ENCODE peak calls at places on chromosomes 5 and 9, in eight cellular contexts. R, P, J, C, O, Y, M and L are unnamed samples.

GRCh38 chr5:125064610-125065009 is 318.2 kb upstream of the ZNF608 start:
- DNase-seq in R (no peak), P (no peak), J (no peak), C (no peak), O (no peak), Y (no peak), M (no peak), L (no peak)

GRCh38 chr5:52582313-52582712 is 205.4 kb upstream of the ITGA1 start:
- DNase-seq in R (no peak), P (no peak), J (no peak), C (no peak), O (no peak), Y (no peak), M (no peak), L (no peak)

GRCh38 chr5:16061163-16061562 is 118.4 kb downstream of the MARCHF11 start:
- DNase-seq in R (no peak), P (no peak), J (no peak), C (no peak), O (no peak), Y (no peak), M (no peak), L (no peak)

GRCh38 chr5:157025093-157025698 is 33.7 kb downstream of the HAVCR1 start:
- DNase-seq in R (no peak), P (no peak), J (no peak), C (no peak), O (no peak), Y (peak), M (no peak), L (no peak)

GRCh38 chr5:29800752-29801151 is 1392.7 kb upstream of the CDH6 start:
- DNase-seq in R (no peak), P (no peak), J (no peak), C (no peak), O (no peak), Y (no peak), M (no peak), L (no peak)

GRCh38 chr9:77816641-77817341 is 168.7 kb upstream of the GNA14 start:
- DNase-seq in R (no peak), P (no peak), J (no peak), C (peak), O (no peak), Y (no peak), M (no peak), L (no peak)

GRCh38 chr5:68368686-68369359 is 153.3 kb downstream of the PIK3R1 start:
- DNase-seq in R (no peak), P (no peak), J (no peak), C (no peak), O (peak), Y (no peak), M (no peak), L (no peak)

GRCh38 chr9:123426406-123426805 is 70.4 kb downstream of the CRB2 start:
- DNase-seq in R (no peak), P (no peak), J (no peak), C (no peak), O (no peak), Y (no peak), M (no peak), L (no peak)

GRCh38 chr5:145829708-145830361 is 5.3 kb downstream of the PRELID2 start:
- DNase-seq in R (no peak), P (no peak), J (no peak), C (no peak), O (peak), Y (no peak), M (no peak), L (no peak)

GRCh38 chr5:119346404-119346803 is 9.4 kb upstream of the TNFAIP8 start:
- DNase-seq in R (no peak), P (no peak), J (no peak), C (no peak), O (no peak), Y (no peak), M (no peak), L (no peak)

GRCh38 chr9:128072144-128073021 is 4.4 kb downstream of the SLC25A25 start:
- DNase-seq in R (peak), P (peak), J (peak), C (peak), O (peak), Y (peak), M (no peak), L (peak)

GRCh38 chr9:122941560-122942234 is 877 bp downstream of the RABGAP1 start:
- DNase-seq in R (no peak), P (no peak), J (no peak), C (peak), O (no peak), Y (no peak), M (no peak), L (peak)

GRCh38 chr9:36970007-36970888 is 63.8 kb downstream of the PAX5 start:
- DNase-seq in R (no peak), P (no peak), J (no peak), C (no peak), O (no peak), Y (no peak), M (no peak), L (peak)

GRCh38 chr5:29924107-29924506 is 1269.4 kb upstream of the CDH6 start:
- DNase-seq in R (no peak), P (no peak), J (no peak), C (no peak), O (no peak), Y (no peak), M (no peak), L (no peak)

GRCh38 chr9:114258866-114259799 is 63.8 kb upstream of the ORM1 start:
- DNase-seq in R (no peak), P (no peak), J (no peak), C (no peak), O (no peak), Y (no peak), M (no peak), L (no peak)

GRCh38 chr5:173864126-173865075 is 23.7 kb upstream of the CPEB4 start:
- DNase-seq in R (no peak), P (no peak), J (no peak), C (no peak), O (no peak), Y (no peak), M (no peak), L (no peak)

GRCh38 chr5:64108674-64109073 is 57.0 kb upstream of the RNF180 start:
- DNase-seq in R (no peak), P (no peak), J (no peak), C (no peak), O (no peak), Y (no peak), M (no peak), L (no peak)

GRCh38 chr9:70749066-70749465 is 334.6 kb upstream of the KLF9 start:
- DNase-seq in R (no peak), P (no peak), J (no peak), C (no peak), O (no peak), Y (no peak), M (no peak), L (no peak)

GRCh38 chr5:126976520-126977172 is 53.7 kb downstream of the MARCHF3 start:
- DNase-seq in R (no peak), P (no peak), J (no peak), C (no peak), O (no peak), Y (no peak), M (no peak), L (no peak)

GRCh38 chr5:95273956-95274520 is 10.9 kb downstream of the MCTP1 start:
- DNase-seq in R (no peak), P (no peak), J (no peak), C (no peak), O (no peak), Y (no peak), M (no peak), L (no peak)